ENCODE peak calls at places on chromosomes 12 and 14, in seven cellular contexts. M is body of pancreas; E is hepatocyte; B is uterus; U is CD8-positive, alpha-beta memory T cell; F is testis; I is stomach. P is an unnamed sample. For H3K4me1 and H3K9me3, the result is how much of the 10 kb centered on the place peaks cover.

GRCh38 chr14:22226381-22226780 is 362.6 kb downstream of the DAD1 start:
- DNase-seq in M (no peak), E (no peak), B (no peak), U (peak), F (no peak), I (no peak), P (peak)

GRCh38 chr12:75714462-75715322 is 203.3 kb upstream of the KRR1 start:
- DNase-seq in M (no peak), E (no peak), B (no peak), U (no peak), F (no peak), I (no peak), P (no peak)

GRCh38 chr14:68814376-68815287 is 21.8 kb upstream of the ZFP36L1 start:
- DNase-seq in M (peak), E (peak), B (peak), U (peak), F (peak), I (no peak), P (peak)

GRCh38 chr14:81990312-81990761 is 456.7 kb upstream of the SEL1L start:
- DNase-seq in M (peak), E (peak), B (peak), U (no peak), F (peak), I (peak), P (peak)

GRCh38 chr12:72277415-72277814 is 5.2 kb downstream of the TRHDE start:
- DNase-seq in M (no peak), E (no peak), B (no peak), U (no peak), F (no peak), I (no peak), P (no peak)

GRCh38 chr12:25557830-25558436 is 4.8 kb upstream of the LMNTD1 start:
- DNase-seq in M (peak), E (peak), B (no peak), U (no peak), F (peak), I (no peak), P (peak)

GRCh38 chr14:69152181-69152943 is 557 bp downstream of the DCAF5 start:
- DNase-seq in M (peak), E (peak), B (no peak), U (peak), F (no peak), I (no peak), P (no peak)

GRCh38 chr14:77023001-77023996 is 5.2 kb downstream of the IRF2BPL start:
- DNase-seq in M (peak), E (peak), B (peak), U (no peak), F (peak), I (peak), P (no peak)

GRCh38 chr12:19916193-19916498 is 452.2 kb upstream of the PDE3A start:
- DNase-seq in M (no peak), E (no peak), B (no peak), U (no peak), F (no peak), I (no peak), P (no peak)

GRCh38 chr12:49346659-49347306 is at the start of gene DNAJC22:
- DNase-seq in M (peak), E (peak), B (no peak), U (no peak), F (peak), I (peak), P (no peak)

GRCh38 chr14:99231850-99232401 is 40.1 kb downstream of the BCL11B start:
- DNase-seq in M (no peak), E (peak), B (no peak), U (peak), F (no peak), I (no peak), P (no peak)

GRCh38 chr14:48703728-48704467 is 882.3 kb downstream of the RPS29 start:
- DNase-seq in M (no peak), E (no peak), B (no peak), U (no peak), F (no peak), I (no peak), P (no peak)

GRCh38 chr14:35949933-35950332 is 123.8 kb downstream of the BRMS1L start:
- DNase-seq in M (peak), E (peak), B (no peak), U (no peak), F (no peak), I (peak), P (no peak)

GRCh38 chr12:84920331-84920730 is 7.7 kb upstream of the SLC6A15 start:
- DNase-seq in M (no peak), E (no peak), B (no peak), U (no peak), F (no peak), I (no peak), P (no peak)

DNA sequence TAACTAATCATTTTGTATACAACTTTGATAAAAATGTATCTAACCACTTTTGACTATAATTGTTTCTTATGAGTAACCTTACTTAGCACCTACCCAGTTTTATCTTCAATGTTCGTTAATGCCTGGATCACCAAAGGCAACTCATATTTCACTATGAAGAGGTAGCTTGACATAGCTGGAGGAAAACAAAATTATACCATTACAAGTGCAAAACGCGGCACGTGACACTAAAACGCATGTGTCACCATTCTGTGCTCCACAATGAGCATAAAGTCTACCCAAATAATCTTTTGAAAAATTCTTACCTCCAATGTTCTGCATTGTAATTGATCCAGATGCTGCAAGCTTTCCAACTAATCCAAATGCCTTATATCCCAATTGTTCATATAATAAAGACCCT is 5.8 kb downstream of the SLC38A2 start:
- DNase-seq in M (no peak), E (no peak), B (no peak), U (no peak), F (no peak), I (no peak), P (no peak)
- H3K4me3 ChIP-seq in M (no peak), E (no peak), B (peak), U (no peak), F (no peak), I (peak), P (no peak)

DNA sequence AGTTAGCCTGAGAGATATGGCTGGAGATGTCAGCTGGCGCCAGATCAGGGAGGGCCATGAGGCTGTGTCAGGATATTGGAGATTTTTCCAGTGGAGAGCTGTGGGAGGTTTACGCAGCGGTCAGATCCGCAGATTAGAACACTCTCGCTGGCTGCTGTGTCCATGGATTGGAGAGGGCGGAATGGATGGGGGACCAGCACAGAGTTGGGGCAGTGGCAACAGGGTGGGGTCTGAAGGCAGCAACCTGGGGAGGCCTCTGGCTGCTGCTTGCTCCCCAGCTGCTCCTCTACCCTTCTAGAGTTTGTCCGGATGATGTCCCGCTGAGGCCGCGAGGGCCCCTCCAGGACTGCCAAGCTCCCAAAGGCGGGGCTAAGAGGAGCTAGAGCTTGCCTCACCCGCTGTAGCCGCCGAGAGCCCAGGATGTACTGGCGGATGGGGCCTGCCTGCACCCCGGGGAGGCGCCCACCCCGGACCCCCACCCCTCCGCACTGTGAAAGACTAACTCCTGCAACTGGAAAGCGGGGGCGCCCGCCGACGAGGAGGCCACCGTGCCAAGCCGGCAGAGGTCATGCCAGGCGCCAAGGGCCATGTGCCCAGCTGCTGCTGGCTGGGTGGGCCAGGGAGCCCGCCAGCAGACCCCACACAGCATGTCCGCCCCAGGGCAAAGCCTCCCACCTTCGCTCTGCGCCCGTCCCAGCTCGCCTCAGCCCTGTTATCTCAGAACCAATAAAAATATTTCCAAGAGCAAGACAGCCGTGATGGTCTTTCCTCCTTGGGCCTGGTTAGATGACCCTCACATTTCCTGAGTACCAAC is 20.2 kb upstream of the MLEC start:
- DNase-seq in M (no peak), E (no peak), B (no peak), U (no peak), F (peak), I (no peak), P (no peak)
- H3K4me1 ChIP-seq in M (under half), E (under half), B (under half), U (under half), F (under half), I (under half), P (under half)

GRCh38 chr12:93873561-93873960 is 196.4 kb downstream of the CRADD start:
- DNase-seq in M (no peak), E (no peak), B (no peak), U (no peak), F (no peak), I (no peak), P (no peak)
- H3K9me3 ChIP-seq in M (under half), E (under half), B (under half), U (under half), F (under half), I (under half), P (under half)

GRCh38 chr14:61386173-61386772 is 64.9 kb downstream of the PRKCH start:
- DNase-seq in M (no peak), E (no peak), B (no peak), U (no peak), F (no peak), I (no peak), P (no peak)

GRCh38 chr14:61388976-61389576 is 67.7 kb downstream of the PRKCH start:
- DNase-seq in M (no peak), E (no peak), B (no peak), U (peak), F (no peak), I (no peak), P (no peak)

GRCh38 chr14:61391119-61391518 is 69.7 kb downstream of the PRKCH start:
- DNase-seq in M (no peak), E (no peak), B (no peak), U (no peak), F (no peak), I (no peak), P (no peak)

GRCh38 chr14:61387076-61387475 is 65.7 kb downstream of the PRKCH start:
- DNase-seq in M (no peak), E (no peak), B (no peak), U (no peak), F (no peak), I (no peak), P (no peak)

DNA sequence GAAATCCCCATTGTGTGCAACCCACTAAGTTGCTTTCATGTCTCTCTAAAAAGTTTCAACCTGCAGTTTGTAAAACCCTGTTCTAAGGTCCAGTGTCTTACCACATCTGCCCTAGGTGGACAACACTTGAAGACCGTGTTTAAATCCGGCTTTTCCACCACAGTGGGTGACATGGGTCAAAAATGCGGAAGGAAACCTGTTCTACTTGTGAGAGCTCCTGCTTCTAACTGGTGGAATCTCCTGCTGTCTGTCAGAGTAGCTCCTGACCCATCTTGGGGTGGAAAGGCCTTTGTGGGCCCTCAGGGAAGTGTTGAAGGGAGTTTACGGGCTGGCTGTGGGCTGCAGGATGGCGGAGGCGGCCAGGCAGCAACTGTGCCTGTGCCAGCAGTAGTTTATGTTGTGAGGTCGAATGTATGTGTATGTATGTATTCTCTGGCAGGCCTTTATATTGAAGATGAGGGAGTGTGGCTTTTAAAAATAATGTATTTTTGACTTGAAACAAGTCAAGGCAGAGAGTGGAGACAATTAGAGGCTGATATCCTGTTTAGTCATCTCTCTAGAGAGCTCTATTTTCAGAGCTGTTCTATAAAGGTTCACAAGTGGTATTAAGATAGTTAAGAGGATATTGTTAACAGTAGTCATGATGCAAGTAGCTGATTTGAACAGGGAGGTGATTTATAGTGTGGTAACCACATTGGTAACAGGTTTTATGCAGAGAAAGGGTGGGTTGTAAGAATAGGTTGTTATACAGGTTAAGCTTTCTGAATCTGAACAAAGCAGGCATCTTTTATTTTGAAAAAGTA is 67.0 kb downstream of the PRKCH start:
- DNase-seq in M (no peak), E (no peak), B (no peak), U (peak), F (no peak), I (no peak), P (peak)
- H3K4me3 ChIP-seq in M (no peak), E (no peak), B (no peak), U (peak), F (no peak), I (no peak), P (peak)

GRCh38 chr12:54261817-54262402 is 18.0 kb downstream of the CBX5 start:
- DNase-seq in M (no peak), E (no peak), B (no peak), U (no peak), F (no peak), I (no peak), P (no peak)
- H3K4me1 ChIP-seq in M (under half), E (under half), B (under half), U (under half), F (under half), I (under half), P (under half)

GRCh38 chr14:105865266-105865903 is 339.0 kb downstream of the TMEM121 start:
- DNase-seq in M (peak), E (no peak), B (no peak), U (peak), F (no peak), I (peak), P (no peak)

GRCh38 chr14:105864651-105865265 is 338.4 kb downstream of the TMEM121 start:
- DNase-seq in M (peak), E (no peak), B (peak), U (peak), F (peak), I (peak), P (no peak)

GRCh38 chr14:105866841-105867321 is 340.5 kb downstream of the TMEM121 start:
- DNase-seq in M (peak), E (no peak), B (peak), U (peak), F (no peak), I (peak), P (no peak)

GRCh38 chr14:105867961-105868599 is 341.7 kb downstream of the TMEM121 start:
- DNase-seq in M (peak), E (no peak), B (peak), U (peak), F (peak), I (peak), P (no peak)

DNA sequence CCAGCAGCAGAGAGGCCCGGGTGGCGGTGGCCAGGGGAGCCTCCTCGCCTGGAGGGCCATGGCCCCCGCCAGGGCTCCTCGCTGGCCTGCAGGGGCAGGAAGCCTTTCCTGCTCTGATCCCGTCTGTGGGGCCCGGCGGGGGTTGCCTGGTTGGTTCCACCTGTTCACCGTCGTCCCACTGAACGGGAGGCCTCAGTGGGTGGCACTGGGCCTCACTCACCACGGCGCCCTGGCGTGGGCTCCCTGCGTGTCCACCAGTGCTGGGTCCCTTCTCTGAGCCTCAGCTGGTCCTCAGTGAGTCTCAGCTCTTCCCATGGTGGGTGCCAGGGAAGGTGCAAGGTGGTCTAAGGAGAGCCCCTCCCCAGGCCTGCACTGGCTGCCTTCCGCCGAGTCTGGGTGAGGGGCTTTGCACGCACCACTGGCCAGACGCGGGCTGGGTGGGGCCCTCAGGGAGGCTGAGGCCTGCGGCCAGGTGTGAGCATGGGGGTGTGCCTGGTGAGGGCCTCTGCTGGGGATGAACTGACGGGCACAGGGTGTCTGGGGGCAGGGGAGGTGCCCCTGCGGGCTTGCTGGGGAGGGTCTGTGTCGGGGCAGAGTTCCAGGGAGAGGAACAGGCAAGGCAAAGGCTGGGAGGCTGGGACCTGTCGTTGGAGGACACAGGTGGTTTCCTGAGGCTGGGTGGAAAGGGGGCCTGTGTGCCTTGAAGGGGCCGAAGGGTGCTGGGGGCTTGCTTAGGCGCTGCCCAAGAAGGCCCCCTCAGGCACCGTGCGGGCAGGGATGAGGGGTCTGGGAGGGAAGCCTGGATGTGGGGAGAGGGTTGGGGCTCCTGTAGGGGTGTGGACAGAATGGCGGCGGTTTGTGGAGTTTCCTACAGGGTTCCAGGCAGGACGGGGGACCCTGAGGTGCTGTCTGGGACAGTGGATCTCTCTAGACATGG is 339.8 kb downstream of the TMEM121 start:
- DNase-seq in M (peak), E (no peak), B (peak), U (peak), F (peak), I (peak), P (no peak)
- H3K9me3 ChIP-seq in M (under half), E (under half), B (under half), U (under half), F (under half), I (under half), P (under half)

DNA sequence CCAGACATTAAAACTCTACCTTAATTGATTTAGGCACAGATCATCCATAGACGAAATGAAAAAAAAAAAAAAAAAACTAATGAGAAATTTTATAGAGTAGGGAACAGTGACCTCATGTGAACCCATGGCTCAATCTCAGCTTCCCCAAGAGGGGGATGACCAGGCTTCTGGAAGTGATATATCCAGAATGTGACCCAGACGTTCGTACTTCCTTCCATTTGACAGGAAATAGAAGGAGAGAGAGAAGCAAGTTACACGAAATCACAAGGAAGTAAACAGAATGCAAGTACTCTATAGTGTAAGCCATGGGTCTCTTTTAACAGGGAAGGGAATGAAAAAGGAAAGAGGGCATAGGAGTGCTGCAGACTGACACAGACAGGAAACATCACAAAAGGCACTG is 10.1 kb downstream of the FOXN3 start:
- DNase-seq in M (no peak), E (no peak), B (no peak), U (no peak), F (no peak), I (no peak), P (no peak)
- H3K4me3 ChIP-seq in M (no peak), E (no peak), B (no peak), U (no peak), F (no peak), I (no peak), P (no peak)

GRCh38 chr12:6938353-6939186 is 5.0 kb upstream of the RNU7-1 start:
- DNase-seq in M (no peak), E (no peak), B (peak), U (no peak), F (no peak), I (no peak), P (no peak)
- H3K4me1 ChIP-seq in M (under half), E (under half), B (under half), U (under half), F (under half), I (under half), P (under half)

P was measured in naive thymus-derived CD4-positive, alpha-beta T cell.